ENCODE peak calls at places on chromosome 3, in four cellular contexts. D is COR-L47, F is HT-29, X is A549. N is an unnamed sample.

GRCh38 chr3:180913582-180914404 is 1.3 kb downstream of the FXR1 start:
- DNase-seq in F (peak; percentile 6), X (no peak), D (no peak), N (no peak)

GRCh38 chr3:143134446-143134845 is 14.9 kb downstream of the CHST2 start:
- DNase-seq in X (no peak), F (no peak), D (peak; percentile 100), N (peak; percentile 27)

GRCh38 chr3:148227534-148227933 is 470.2 kb upstream of the AGTR1 start:
- DNase-seq in X (no peak), F (no peak), D (no peak), N (no peak)

GRCh38 chr3:53137221-53137620 is 7.0 kb upstream of the RFT1 start:
- DNase-seq in D (no peak), F (no peak), X (no peak), N (no peak)

GRCh38 chr3:183327343-183327742 is 74.3 kb downstream of the B3GNT5 start:
- DNase-seq in F (no peak), X (no peak), D (no peak), N (no peak)

GRCh38 chr3:10421996-10422395 is 83.4 kb downstream of the ATP2B2 start:
- DNase-seq in X (no peak), F (no peak), D (no peak), N (no peak)

GRCh38 chr3:126051741-126052140 is 32.2 kb downstream of the SLC41A3 start:
- DNase-seq in F (no peak), X (no peak), D (no peak), N (no peak)

GRCh38 chr3:177905895-177906511 is 630.2 kb upstream of the KCNMB2 start:
- DNase-seq in F (no peak), X (peak; percentile 5), D (no peak), N (no peak)

GRCh38 chr3:127115691-127116351 is 77.1 kb upstream of the PRR23E start:
- DNase-seq in X (no peak), F (no peak), D (no peak), N (no peak)

GRCh38 chr3:181210275-181210674 is 220.7 kb upstream of the DNAJC19 start:
- DNase-seq in F (peak; percentile 47), X (peak; percentile 3), D (peak; percentile 66), N (peak; percentile 40)

GRCh38 chr3:108528459-108529231 is 18.2 kb upstream of the MYH15 start:
- DNase-seq in X (no peak), F (no peak), D (no peak), N (no peak)

GRCh38 chr3:175951047-175951694 is 1092.0 kb downstream of the NAALADL2 start:
- DNase-seq in F (no peak), D (no peak), X (no peak), N (no peak)

GRCh38 chr3:46693897-46694235 is 387 bp upstream of the ALS2CL start:
- DNase-seq in D (no peak), F (no peak), X (no peak), N (no peak)

GRCh38 chr3:105791919-105792786 is 76.7 kb downstream of the CBLB start:
- DNase-seq in X (peak; percentile 90), F (no peak), D (no peak), N (no peak)

GRCh38 chr3:126266291-126266840 is 86.0 kb upstream of the ALDH1L1 start:
- DNase-seq in D (no peak), X (peak; percentile 11), F (no peak), N (no peak)

GRCh38 chr3:52210550-52211046 is 12.6 kb downstream of the ALAS1 start:
- DNase-seq in X (peak; percentile 25), F (peak; percentile 19), D (no peak), N (peak; percentile 24)

GRCh38 chr3:52721002-52721741 is 15.3 kb downstream of the SPCS1 start:
- DNase-seq in F (no peak), X (no peak), D (no peak), N (no peak)

GRCh38 chr3:146037697-146038096 is 123.3 kb downstream of the PLOD2 start:
- DNase-seq in F (no peak), D (no peak), X (no peak), N (no peak)

GRCh38 chr3:27311400-27311799 is 57.8 kb downstream of the NEK10 start:
- DNase-seq in F (peak; percentile 15), X (peak; percentile 86), D (no peak), N (no peak)

GRCh38 chr3:183178833-183179549 is 16.5 kb upstream of the LAMP3 start:
- DNase-seq in F (peak; percentile 33), X (peak; percentile 25), D (no peak), N (no peak)

GRCh38 chr3:33358172-33358781 is 81.0 kb downstream of the FBXL2 start:
- DNase-seq in F (no peak), X (no peak), D (no peak), N (no peak)

GRCh38 chr3:71690222-71690821 is 34.9 kb downstream of the EIF4E3 start:
- DNase-seq in X (no peak), D (no peak), F (no peak), N (no peak)

N was measured in NCI-H510A treated with DMSO at 0.1 percent for 48 hours.